ENCODE peak calls at places on chromosome 22, in nine cellular contexts. One of them, this sample, is unnamed.

GRCh38 chr22:24027991-24028390 is 16.9 kb downstream of the CABIN1 start:
- DNase-seq in fibroblast of mammary gland: no peak
- DNase-seq in cardiac fibroblast: no peak
- DNase-seq in BJ: no peak
- DNase-seq in fibroblast of villous mesenchyme: no peak
- DNase-seq in GM13976: no peak
- DNase-seq in mammary epithelial cell: no peak
- DNase-seq in CD4-positive, alpha-beta T cell: no peak
- DNase-seq in tibial nerve: no peak
- DNase-seq in this sample: no peak

GRCh38 chr22:39530692-39531331 is 1.7 kb downstream of the RPS19BP1 start:
- DNase-seq in fibroblast of mammary gland: peak
- DNase-seq in cardiac fibroblast: peak
- DNase-seq in BJ: no peak
- DNase-seq in fibroblast of villous mesenchyme: peak
- DNase-seq in GM13976: no peak
- DNase-seq in mammary epithelial cell: no peak
- DNase-seq in CD4-positive, alpha-beta T cell: no peak
- DNase-seq in tibial nerve: no peak
- DNase-seq in this sample: no peak

GRCh38 chr22:49303781-49304461 is 523.8 kb downstream of the BRD1 start:
- DNase-seq in fibroblast of mammary gland: no peak
- DNase-seq in cardiac fibroblast: no peak
- DNase-seq in BJ: no peak
- DNase-seq in fibroblast of villous mesenchyme: no peak
- DNase-seq in GM13976: no peak
- DNase-seq in mammary epithelial cell: no peak
- DNase-seq in CD4-positive, alpha-beta T cell: no peak
- DNase-seq in tibial nerve: no peak
- DNase-seq in this sample: no peak

GRCh38 chr22:36977401-36977861 is 41.8 kb downstream of the TST start:
- DNase-seq in fibroblast of mammary gland: peak
- DNase-seq in cardiac fibroblast: peak
- DNase-seq in BJ: no peak
- DNase-seq in fibroblast of villous mesenchyme: peak
- DNase-seq in GM13976: peak
- DNase-seq in mammary epithelial cell: no peak
- DNase-seq in CD4-positive, alpha-beta T cell: peak
- DNase-seq in tibial nerve: peak
- DNase-seq in this sample: peak

GRCh38 chr22:30490399-30490798 is 15.1 kb downstream of the SEC14L4 start:
- DNase-seq in fibroblast of mammary gland: no peak
- DNase-seq in cardiac fibroblast: no peak
- DNase-seq in BJ: no peak
- DNase-seq in fibroblast of villous mesenchyme: no peak
- DNase-seq in GM13976: no peak
- DNase-seq in mammary epithelial cell: no peak
- DNase-seq in CD4-positive, alpha-beta T cell: no peak
- DNase-seq in tibial nerve: no peak
- DNase-seq in this sample: peak

GRCh38 chr22:23187871-23188700 is 7.8 kb downstream of the BCR start:
- DNase-seq in fibroblast of mammary gland: peak
- DNase-seq in cardiac fibroblast: no peak
- DNase-seq in BJ: no peak
- DNase-seq in fibroblast of villous mesenchyme: peak
- DNase-seq in GM13976: no peak
- DNase-seq in mammary epithelial cell: no peak
- DNase-seq in CD4-positive, alpha-beta T cell: no peak
- DNase-seq in tibial nerve: no peak
- DNase-seq in this sample: no peak

GRCh38 chr22:32627091-32627490 is 152.5 kb downstream of the FBXO7 start:
- DNase-seq in fibroblast of mammary gland: no peak
- DNase-seq in cardiac fibroblast: no peak
- DNase-seq in BJ: no peak
- DNase-seq in fibroblast of villous mesenchyme: no peak
- DNase-seq in GM13976: no peak
- DNase-seq in mammary epithelial cell: no peak
- DNase-seq in CD4-positive, alpha-beta T cell: no peak
- DNase-seq in tibial nerve: no peak
- DNase-seq in this sample: no peak

GRCh38 chr22:39248254-39248653 is 3.5 kb upstream of the PDGFB start:
- DNase-seq in fibroblast of mammary gland: no peak
- DNase-seq in cardiac fibroblast: peak
- DNase-seq in BJ: no peak
- DNase-seq in fibroblast of villous mesenchyme: no peak
- DNase-seq in GM13976: no peak
- DNase-seq in mammary epithelial cell: no peak
- DNase-seq in CD4-positive, alpha-beta T cell: no peak
- DNase-seq in tibial nerve: no peak
- DNase-seq in this sample: no peak

GRCh38 chr22:36737776-36738175 is 34.2 kb upstream of the CACNG2 start:
- DNase-seq in fibroblast of mammary gland: no peak
- DNase-seq in cardiac fibroblast: no peak
- DNase-seq in BJ: no peak
- DNase-seq in fibroblast of villous mesenchyme: no peak
- DNase-seq in GM13976: no peak
- DNase-seq in mammary epithelial cell: peak
- DNase-seq in CD4-positive, alpha-beta T cell: no peak
- DNase-seq in tibial nerve: peak
- DNase-seq in this sample: no peak

GRCh38 chr22:39617761-39618757 is 47.5 kb downstream of the CACNA1I start:
- DNase-seq in fibroblast of mammary gland: no peak
- DNase-seq in cardiac fibroblast: no peak
- DNase-seq in BJ: no peak
- DNase-seq in fibroblast of villous mesenchyme: no peak
- DNase-seq in GM13976: no peak
- DNase-seq in mammary epithelial cell: no peak
- DNase-seq in CD4-positive, alpha-beta T cell: no peak
- DNase-seq in tibial nerve: no peak
- DNase-seq in this sample: no peak

GRCh38 chr22:48953103-48953720 is 874.5 kb downstream of the BRD1 start:
- DNase-seq in fibroblast of mammary gland: no peak
- DNase-seq in cardiac fibroblast: no peak
- DNase-seq in BJ: no peak
- DNase-seq in fibroblast of villous mesenchyme: no peak
- DNase-seq in GM13976: peak
- DNase-seq in mammary epithelial cell: no peak
- DNase-seq in CD4-positive, alpha-beta T cell: no peak
- DNase-seq in tibial nerve: no peak
- DNase-seq in this sample: peak

GRCh38 chr22:45319319-45319675 is 9.6 kb downstream of the FAM118A start:
- DNase-seq in fibroblast of mammary gland: peak
- DNase-seq in cardiac fibroblast: peak
- DNase-seq in BJ: no peak
- DNase-seq in fibroblast of villous mesenchyme: peak
- DNase-seq in GM13976: no peak
- DNase-seq in mammary epithelial cell: no peak
- DNase-seq in CD4-positive, alpha-beta T cell: no peak
- DNase-seq in tibial nerve: no peak
- DNase-seq in this sample: no peak

GRCh38 chr22:45316796-45317526 is 7.2 kb downstream of the FAM118A start:
- DNase-seq in fibroblast of mammary gland: no peak
- DNase-seq in cardiac fibroblast: no peak
- DNase-seq in BJ: no peak
- DNase-seq in fibroblast of villous mesenchyme: peak
- DNase-seq in GM13976: no peak
- DNase-seq in mammary epithelial cell: no peak
- DNase-seq in CD4-positive, alpha-beta T cell: no peak
- DNase-seq in tibial nerve: peak
- DNase-seq in this sample: no peak

GRCh38 chr22:45318168-45318557 is 8.4 kb downstream of the FAM118A start:
- DNase-seq in fibroblast of mammary gland: peak
- DNase-seq in cardiac fibroblast: peak
- DNase-seq in BJ: peak
- DNase-seq in fibroblast of villous mesenchyme: peak
- DNase-seq in GM13976: peak
- DNase-seq in mammary epithelial cell: peak
- DNase-seq in CD4-positive, alpha-beta T cell: peak
- DNase-seq in tibial nerve: peak
- DNase-seq in this sample: peak

GRCh38 chr22:45318558-45319318 is 9.0 kb downstream of the FAM118A start:
- DNase-seq in fibroblast of mammary gland: peak
- DNase-seq in cardiac fibroblast: no peak
- DNase-seq in BJ: no peak
- DNase-seq in fibroblast of villous mesenchyme: peak
- DNase-seq in GM13976: peak
- DNase-seq in mammary epithelial cell: peak
- DNase-seq in CD4-positive, alpha-beta T cell: peak
- DNase-seq in tibial nerve: peak
- DNase-seq in this sample: peak

GRCh38 chr22:45317551-45318167 is 7.9 kb downstream of the FAM118A start:
- DNase-seq in fibroblast of mammary gland: peak
- DNase-seq in cardiac fibroblast: peak
- DNase-seq in BJ: no peak
- DNase-seq in fibroblast of villous mesenchyme: peak
- DNase-seq in GM13976: no peak
- DNase-seq in mammary epithelial cell: peak
- DNase-seq in CD4-positive, alpha-beta T cell: peak
- DNase-seq in tibial nerve: peak
- DNase-seq in this sample: no peak
- TF ChIP-seq CTCF in fibroblast of mammary gland: peak
- TF ChIP-seq CTCF in cardiac fibroblast: peak
- TF ChIP-seq CTCF in BJ: peak
- TF ChIP-seq CTCF in fibroblast of villous mesenchyme: peak
- TF ChIP-seq CTCF in GM13976: no peak
- TF ChIP-seq CTCF in mammary epithelial cell: peak
- TF ChIP-seq CTCF in CD4-positive, alpha-beta T cell: no peak
- TF ChIP-seq CTCF in tibial nerve: peak
- TF ChIP-seq CTCF in this sample: no peak

DNA sequence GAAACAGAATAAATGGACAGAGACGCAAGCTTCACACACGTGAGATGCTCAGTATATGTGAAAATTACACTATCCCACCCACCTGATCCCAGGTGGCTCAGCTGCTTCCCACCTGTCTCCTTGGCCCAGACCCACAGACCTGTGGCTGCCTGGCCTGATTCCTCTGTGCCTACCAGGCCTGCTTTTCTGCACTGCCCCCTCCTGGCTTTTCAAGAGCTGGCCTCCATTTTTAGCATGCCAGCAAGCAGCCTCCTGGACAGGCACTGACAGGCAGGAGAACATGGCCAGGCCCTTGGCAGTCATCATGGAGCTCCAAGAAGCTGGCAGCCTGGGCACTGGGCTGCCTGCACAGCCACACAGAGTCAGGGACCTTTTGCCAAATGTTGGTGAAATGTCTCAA is 79.5 kb upstream of the HMGXB4 start:
- DNase-seq in fibroblast of mammary gland: no peak
- DNase-seq in cardiac fibroblast: no peak
- DNase-seq in BJ: no peak
- DNase-seq in fibroblast of villous mesenchyme: no peak
- DNase-seq in GM13976: no peak
- DNase-seq in mammary epithelial cell: no peak
- DNase-seq in CD4-positive, alpha-beta T cell: no peak
- DNase-seq in tibial nerve: no peak
- DNase-seq in this sample: no peak
- TF ChIP-seq CTCF in fibroblast of mammary gland: no peak
- TF ChIP-seq CTCF in cardiac fibroblast: no peak
- TF ChIP-seq CTCF in BJ: no peak
- TF ChIP-seq CTCF in fibroblast of villous mesenchyme: no peak
- TF ChIP-seq CTCF in GM13976: no peak
- TF ChIP-seq CTCF in mammary epithelial cell: no peak
- TF ChIP-seq CTCF in CD4-positive, alpha-beta T cell: no peak
- TF ChIP-seq CTCF in tibial nerve: no peak
- TF ChIP-seq CTCF in this sample: no peak

DNA sequence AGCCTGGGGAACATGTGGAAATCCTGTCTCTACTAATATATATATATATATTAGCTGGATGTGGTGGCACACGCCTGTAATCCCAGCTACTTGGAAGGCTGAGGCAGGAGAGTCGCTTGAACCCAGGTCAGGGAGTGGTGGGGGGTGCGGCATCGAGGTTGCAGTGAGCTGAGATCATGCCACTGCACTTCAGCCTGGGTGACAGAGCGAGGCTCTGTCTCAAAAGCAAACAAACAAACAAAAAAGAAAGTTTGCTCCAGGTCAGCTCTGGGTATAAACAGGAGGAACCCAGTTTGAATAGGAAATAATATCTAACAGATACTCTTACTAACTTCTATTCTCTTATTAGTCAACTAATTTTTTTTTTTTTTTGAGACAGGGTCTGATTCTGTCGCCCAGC is 34.3 kb upstream of the CECR2 start:
- DNase-seq in fibroblast of mammary gland: no peak
- DNase-seq in cardiac fibroblast: no peak
- DNase-seq in BJ: no peak
- DNase-seq in fibroblast of villous mesenchyme: no peak
- DNase-seq in GM13976: no peak
- DNase-seq in mammary epithelial cell: no peak
- DNase-seq in CD4-positive, alpha-beta T cell: no peak
- DNase-seq in tibial nerve: no peak
- DNase-seq in this sample: no peak
- TF ChIP-seq CTCF in fibroblast of mammary gland: no peak
- TF ChIP-seq CTCF in cardiac fibroblast: no peak
- TF ChIP-seq CTCF in BJ: no peak
- TF ChIP-seq CTCF in fibroblast of villous mesenchyme: no peak
- TF ChIP-seq CTCF in GM13976: no peak
- TF ChIP-seq CTCF in mammary epithelial cell: no peak
- TF ChIP-seq CTCF in CD4-positive, alpha-beta T cell: no peak
- TF ChIP-seq CTCF in tibial nerve: no peak
- TF ChIP-seq CTCF in this sample: no peak

GRCh38 chr22:43886231-43886630 is 5.6 kb downstream of the PNPLA5 start:
- DNase-seq in fibroblast of mammary gland: no peak
- DNase-seq in cardiac fibroblast: no peak
- DNase-seq in BJ: no peak
- DNase-seq in fibroblast of villous mesenchyme: no peak
- DNase-seq in GM13976: no peak
- DNase-seq in mammary epithelial cell: no peak
- DNase-seq in CD4-positive, alpha-beta T cell: no peak
- DNase-seq in tibial nerve: no peak
- DNase-seq in this sample: no peak

GRCh38 chr22:43885786-43886185 is 6.0 kb downstream of the PNPLA5 start:
- DNase-seq in fibroblast of mammary gland: no peak
- DNase-seq in cardiac fibroblast: no peak
- DNase-seq in BJ: no peak
- DNase-seq in fibroblast of villous mesenchyme: no peak
- DNase-seq in GM13976: no peak
- DNase-seq in mammary epithelial cell: no peak
- DNase-seq in CD4-positive, alpha-beta T cell: no peak
- DNase-seq in tibial nerve: no peak
- DNase-seq in this sample: no peak

GRCh38 chr22:43883719-43884415 is 7.9 kb downstream of the PNPLA5 start:
- DNase-seq in fibroblast of mammary gland: no peak
- DNase-seq in cardiac fibroblast: no peak
- DNase-seq in BJ: no peak
- DNase-seq in fibroblast of villous mesenchyme: no peak
- DNase-seq in GM13976: no peak
- DNase-seq in mammary epithelial cell: no peak
- DNase-seq in CD4-positive, alpha-beta T cell: no peak
- DNase-seq in tibial nerve: no peak
- DNase-seq in this sample: no peak

GRCh38 chr22:43884600-43885318 is 7.1 kb downstream of the PNPLA5 start:
- DNase-seq in fibroblast of mammary gland: peak
- DNase-seq in cardiac fibroblast: peak
- DNase-seq in BJ: no peak
- DNase-seq in fibroblast of villous mesenchyme: peak
- DNase-seq in GM13976: peak
- DNase-seq in mammary epithelial cell: peak
- DNase-seq in CD4-positive, alpha-beta T cell: peak
- DNase-seq in tibial nerve: peak
- DNase-seq in this sample: peak

DNA sequence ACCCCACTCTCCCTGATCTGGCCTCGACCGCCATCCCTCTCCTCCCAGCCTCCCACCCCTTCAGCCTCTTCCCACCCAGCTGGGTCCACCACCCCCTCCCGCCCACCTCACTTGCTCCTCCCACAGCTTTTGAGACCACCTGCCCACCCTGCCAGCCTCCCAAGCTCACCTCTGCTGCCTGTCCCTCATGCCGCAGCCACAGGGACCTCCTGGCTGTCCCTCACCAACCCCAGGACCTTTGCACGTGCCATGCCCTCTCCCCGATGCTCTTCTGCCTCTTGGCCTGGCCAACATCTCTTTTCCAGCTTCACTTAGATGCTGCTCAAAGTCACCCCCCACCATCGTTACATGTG is 6.5 kb downstream of the PNPLA5 start:
- DNase-seq in fibroblast of mammary gland: no peak
- DNase-seq in cardiac fibroblast: no peak
- DNase-seq in BJ: no peak
- DNase-seq in fibroblast of villous mesenchyme: no peak
- DNase-seq in GM13976: no peak
- DNase-seq in mammary epithelial cell: no peak
- DNase-seq in CD4-positive, alpha-beta T cell: no peak
- DNase-seq in tibial nerve: no peak
- DNase-seq in this sample: no peak
- TF ChIP-seq CTCF in fibroblast of mammary gland: no peak
- TF ChIP-seq CTCF in cardiac fibroblast: no peak
- TF ChIP-seq CTCF in BJ: no peak
- TF ChIP-seq CTCF in fibroblast of villous mesenchyme: no peak
- TF ChIP-seq CTCF in GM13976: no peak
- TF ChIP-seq CTCF in mammary epithelial cell: no peak
- TF ChIP-seq CTCF in CD4-positive, alpha-beta T cell: no peak
- TF ChIP-seq CTCF in tibial nerve: no peak
- TF ChIP-seq CTCF in this sample: no peak

This sample was measured in GM10248.